ENCODE peak calls at places on chromosome 14, in four cellular contexts. One of them, this sample, is unnamed.
A peak's percentile ranks its signal among the peaks of the same experiment; 100 is the strongest.

GRCh38 chr14:87629788-87630187 is 363.2 kb downstream of the GALC start:
- DNase-seq in SK-N-SH: no peak
- DNase-seq in K562: no peak
- DNase-seq in HepG2: no peak
- DNase-seq in this sample: no peak

GRCh38 chr14:55028066-55028465 is 1.0 kb downstream of the SOCS4 start:
- DNase-seq in SK-N-SH: peak; percentile 11
- DNase-seq in K562: no peak
- DNase-seq in HepG2: no peak
- DNase-seq in this sample: peak; percentile 11

GRCh38 chr14:54211562-54212308 is 185.1 kb upstream of the CDKN3 start:
- DNase-seq in SK-N-SH: no peak
- DNase-seq in K562: no peak
- DNase-seq in HepG2: no peak
- DNase-seq in this sample: peak; percentile 79

GRCh38 chr14:60705100-60705499 is 19.1 kb downstream of the SIX4 start:
- DNase-seq in SK-N-SH: no peak
- DNase-seq in K562: no peak
- DNase-seq in HepG2: no peak
- DNase-seq in this sample: no peak

GRCh38 chr14:74599946-74600345 is 12.1 kb downstream of the LTBP2 start:
- DNase-seq in SK-N-SH: no peak
- DNase-seq in K562: no peak
- DNase-seq in HepG2: no peak
- DNase-seq in this sample: no peak

GRCh38 chr14:37150414-37150813 is 22.0 kb downstream of the SLC25A21 start:
- DNase-seq in SK-N-SH: peak; percentile 5
- DNase-seq in K562: peak; percentile 46
- DNase-seq in HepG2: peak; percentile 63
- DNase-seq in this sample: peak; percentile 58

GRCh38 chr14:53900499-53900898 is 56.1 kb downstream of the BMP4 start:
- DNase-seq in SK-N-SH: no peak
- DNase-seq in K562: no peak
- DNase-seq in HepG2: no peak
- DNase-seq in this sample: no peak

GRCh38 chr14:100914597-100915021 is 11.1 kb upstream of the RTL1 start:
- DNase-seq in SK-N-SH: no peak
- DNase-seq in K562: no peak
- DNase-seq in HepG2: no peak
- DNase-seq in this sample: peak; percentile 59

GRCh38 chr14:43161477-43161876 is 1345.6 kb downstream of the FSCB start:
- DNase-seq in SK-N-SH: no peak
- DNase-seq in K562: no peak
- DNase-seq in HepG2: no peak
- DNase-seq in this sample: no peak

GRCh38 chr14:105805701-105806100 is 279.3 kb downstream of the TMEM121 start:
- DNase-seq in SK-N-SH: no peak
- DNase-seq in K562: no peak
- DNase-seq in HepG2: no peak
- DNase-seq in this sample: no peak

GRCh38 chr14:33343016-33343415 is 404.3 kb downstream of the NPAS3 start:
- DNase-seq in SK-N-SH: no peak
- DNase-seq in K562: no peak
- DNase-seq in HepG2: no peak
- DNase-seq in this sample: no peak

GRCh38 chr14:37597538-37598084 is 2.2 kb downstream of the TTC6 start:
- DNase-seq in SK-N-SH: no peak
- DNase-seq in K562: no peak
- DNase-seq in HepG2: no peak
- DNase-seq in this sample: no peak

GRCh38 chr14:92385561-92385960 is 62.6 kb downstream of the SLC24A4 start:
- DNase-seq in SK-N-SH: no peak
- DNase-seq in K562: no peak
- DNase-seq in HepG2: no peak
- DNase-seq in this sample: no peak

GRCh38 chr14:61485670-61486069 is 164.3 kb downstream of the PRKCH start:
- DNase-seq in SK-N-SH: no peak
- DNase-seq in K562: no peak
- DNase-seq in HepG2: no peak
- DNase-seq in this sample: no peak

GRCh38 chr14:102200690-102201368 is 61.1 kb downstream of the WDR20 start:
- DNase-seq in SK-N-SH: no peak
- DNase-seq in K562: no peak
- DNase-seq in HepG2: no peak
- DNase-seq in this sample: peak; percentile 21

GRCh38 chr14:58331111-58331510 is 32.8 kb downstream of the ARID4A start:
- DNase-seq in SK-N-SH: peak; percentile 72
- DNase-seq in K562: peak; percentile 56
- DNase-seq in HepG2: peak; percentile 91
- DNase-seq in this sample: peak; percentile 99

GRCh38 chr14:64232095-64232830 is 61.9 kb downstream of the ESR2 start:
- DNase-seq in SK-N-SH: no peak
- DNase-seq in K562: no peak
- DNase-seq in HepG2: no peak
- DNase-seq in this sample: peak; percentile 96

GRCh38 chr14:50964683-50965390 is 20.6 kb upstream of the PYGL start:
- DNase-seq in SK-N-SH: no peak
- DNase-seq in K562: no peak
- DNase-seq in HepG2: peak; percentile 45
- DNase-seq in this sample: peak; percentile 99

GRCh38 chr14:31950760-31951637 is 126.1 kb upstream of the ARHGAP5 start:
- DNase-seq in SK-N-SH: peak; percentile 47
- DNase-seq in K562: peak; percentile 35
- DNase-seq in HepG2: no peak
- DNase-seq in this sample: peak; percentile 48

GRCh38 chr14:21233457-21234076 is 35.7 kb downstream of the HNRNPC start:
- DNase-seq in SK-N-SH: no peak
- DNase-seq in K562: peak; percentile 6
- DNase-seq in HepG2: peak; percentile 40
- DNase-seq in this sample: no peak

GRCh38 chr14:52400846-52401245 is 86.7 kb downstream of the PTGER2 start:
- DNase-seq in SK-N-SH: no peak
- DNase-seq in K562: no peak
- DNase-seq in HepG2: no peak
- DNase-seq in this sample: no peak

GRCh38 chr14:52405314-52405713 is 91.2 kb downstream of the PTGER2 start:
- DNase-seq in SK-N-SH: no peak
- DNase-seq in K562: no peak
- DNase-seq in HepG2: no peak
- DNase-seq in this sample: no peak

GRCh38 chr14:52399104-52399503 is 85.0 kb downstream of the PTGER2 start:
- DNase-seq in SK-N-SH: no peak
- DNase-seq in K562: no peak
- DNase-seq in HepG2: no peak
- DNase-seq in this sample: no peak

GRCh38 chr14:52399886-52400599 is 85.9 kb downstream of the PTGER2 start:
- DNase-seq in SK-N-SH: no peak
- DNase-seq in K562: no peak
- DNase-seq in HepG2: no peak
- DNase-seq in this sample: peak; percentile 74

GRCh38 chr14:52402812-52403526 is 88.9 kb downstream of the PTGER2 start:
- DNase-seq in SK-N-SH: no peak
- DNase-seq in K562: no peak
- DNase-seq in HepG2: no peak
- DNase-seq in this sample: peak; percentile 72
- TF ChIP-seq MXI1 in SK-N-SH: no peak
- TF ChIP-seq MXI1 in K562: no peak
- TF ChIP-seq MXI1 in HepG2: no peak
- TF ChIP-seq MXI1 in this sample: no peak

GRCh38 chr14:24674204-24674970 is 40.4 kb upstream of the GZMB start:
- DNase-seq in SK-N-SH: no peak
- DNase-seq in K562: no peak
- DNase-seq in HepG2: no peak
- DNase-seq in this sample: no peak

GRCh38 chr14:24673534-24674203 is 39.7 kb upstream of the GZMB start:
- DNase-seq in SK-N-SH: no peak
- DNase-seq in K562: no peak
- DNase-seq in HepG2: no peak
- DNase-seq in this sample: no peak

GRCh38 chr14:24673059-24673458 is 39.1 kb upstream of the GZMB start:
- DNase-seq in SK-N-SH: no peak
- DNase-seq in K562: no peak
- DNase-seq in HepG2: no peak
- DNase-seq in this sample: no peak

GRCh38 chr14:24665440-24665991 is 31.5 kb upstream of the GZMB start:
- DNase-seq in SK-N-SH: no peak
- DNase-seq in K562: no peak
- DNase-seq in HepG2: no peak
- DNase-seq in this sample: no peak

GRCh38 chr14:24670594-24670993 is 36.6 kb upstream of the GZMB start:
- DNase-seq in SK-N-SH: no peak
- DNase-seq in K562: no peak
- DNase-seq in HepG2: no peak
- DNase-seq in this sample: no peak
- TF ChIP-seq MXI1 in SK-N-SH: no peak
- TF ChIP-seq MXI1 in K562: no peak
- TF ChIP-seq MXI1 in HepG2: no peak
- TF ChIP-seq MXI1 in this sample: no peak

DNA sequence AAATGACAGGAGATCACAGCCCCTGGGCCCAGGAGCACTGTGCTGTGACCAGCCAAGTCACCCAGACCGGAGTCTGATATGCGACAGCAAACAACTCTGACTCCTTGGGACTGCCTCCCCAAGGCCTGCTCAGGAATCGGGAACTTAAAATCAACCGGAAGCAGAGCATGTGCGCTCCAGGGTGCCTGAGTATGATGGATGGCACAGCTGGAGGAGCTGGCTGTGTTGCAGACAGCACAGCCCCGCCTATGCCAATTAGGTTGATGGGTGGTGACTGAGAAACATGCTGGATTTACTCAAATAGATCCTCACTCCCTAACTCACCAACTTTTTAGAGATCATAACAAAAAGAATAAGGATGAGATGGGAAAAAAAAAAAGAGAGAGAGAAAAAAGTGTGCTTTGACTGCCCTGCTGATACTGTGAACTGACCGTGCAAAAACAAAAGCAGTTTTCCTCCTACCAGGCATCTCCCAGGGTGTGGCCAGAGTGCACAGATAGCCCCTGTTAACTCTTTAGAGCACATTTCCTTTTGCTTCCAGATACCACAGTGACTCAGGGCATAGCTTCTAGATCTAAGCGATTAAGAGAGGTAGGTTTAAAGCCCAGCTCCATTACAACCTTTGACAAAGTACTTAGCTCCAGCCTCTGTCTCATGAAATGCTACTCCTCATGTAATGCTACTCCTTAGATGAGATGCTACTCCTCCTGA is 27.4 kb upstream of the STON2 start:
- DNase-seq in SK-N-SH: peak; percentile 32
- DNase-seq in K562: peak; percentile 74
- DNase-seq in HepG2: no peak
- DNase-seq in this sample: no peak
- TF ChIP-seq MXI1 in SK-N-SH: no peak
- TF ChIP-seq MXI1 in K562: no peak
- TF ChIP-seq MXI1 in HepG2: no peak
- TF ChIP-seq MXI1 in this sample: no peak

GRCh38 chr14:78399316-78399889 is 229.2 kb downstream of the NRXN3 start:
- DNase-seq in SK-N-SH: no peak
- DNase-seq in K562: peak; percentile 6
- DNase-seq in HepG2: no peak
- DNase-seq in this sample: no peak
- TF ChIP-seq MXI1 in SK-N-SH: no peak
- TF ChIP-seq MXI1 in K562: no peak
- TF ChIP-seq MXI1 in HepG2: no peak
- TF ChIP-seq MXI1 in this sample: no peak

DNA sequence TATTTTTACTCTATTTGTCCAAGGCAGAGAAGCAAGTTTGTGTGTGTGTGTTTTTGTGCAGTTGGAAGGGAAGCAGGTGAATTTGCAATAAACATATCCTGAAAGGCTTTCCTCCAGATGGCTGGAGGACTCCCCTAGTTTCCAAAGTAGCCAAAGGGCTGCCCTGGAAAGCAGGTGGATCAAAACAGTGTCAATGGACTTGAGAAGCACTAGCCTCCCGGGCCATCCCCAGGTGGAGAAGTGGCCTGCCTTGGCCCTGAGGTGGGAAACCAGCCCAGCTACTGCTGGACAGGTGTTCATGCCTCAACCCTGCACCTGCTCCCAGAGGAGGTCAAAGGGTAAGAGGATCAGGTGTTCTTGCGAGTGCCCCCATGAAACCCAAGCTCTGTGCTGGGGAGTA is 1046.9 kb downstream of the VRK1 start:
- DNase-seq in SK-N-SH: no peak
- DNase-seq in K562: no peak
- DNase-seq in HepG2: no peak
- DNase-seq in this sample: no peak
- TF ChIP-seq MXI1 in SK-N-SH: no peak
- TF ChIP-seq MXI1 in K562: no peak
- TF ChIP-seq MXI1 in HepG2: no peak
- TF ChIP-seq MXI1 in this sample: no peak

GRCh38 chr14:22375321-22375930 is 213.6 kb downstream of the DAD1 start:
- DNase-seq in SK-N-SH: peak; percentile 21
- DNase-seq in K562: peak; percentile 27
- DNase-seq in HepG2: peak; percentile 79
- DNase-seq in this sample: peak; percentile 68

GRCh38 chr14:22370084-22370847 is 218.8 kb downstream of the DAD1 start:
- DNase-seq in SK-N-SH: no peak
- DNase-seq in K562: no peak
- DNase-seq in HepG2: no peak
- DNase-seq in this sample: no peak
- TF ChIP-seq MXI1 in SK-N-SH: no peak
- TF ChIP-seq MXI1 in K562: no peak
- TF ChIP-seq MXI1 in HepG2: no peak
- TF ChIP-seq MXI1 in this sample: no peak

DNA sequence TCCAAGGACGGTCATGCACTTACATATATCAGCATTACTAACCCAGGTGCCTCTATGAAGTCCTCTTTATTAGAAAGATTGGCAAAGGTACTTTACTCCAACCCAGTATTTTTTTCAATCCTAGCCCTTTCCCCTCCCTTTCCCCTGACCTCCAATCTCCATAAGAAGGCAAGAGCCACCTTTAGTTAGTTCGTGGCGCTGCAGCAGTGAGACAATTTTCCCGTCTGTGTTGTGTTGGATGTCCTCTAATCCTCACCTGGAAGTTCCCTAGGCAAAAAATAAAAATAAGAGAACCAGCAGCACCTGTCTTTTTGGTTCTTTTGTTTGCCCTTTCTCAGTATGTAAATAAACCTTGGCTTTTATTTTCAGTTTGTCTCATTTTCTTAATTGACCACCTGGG is 439.6 kb upstream of the LRFN5 start:
- DNase-seq in SK-N-SH: no peak
- DNase-seq in K562: no peak
- DNase-seq in HepG2: no peak
- DNase-seq in this sample: no peak
- TF ChIP-seq MXI1 in SK-N-SH: no peak
- TF ChIP-seq MXI1 in K562: no peak
- TF ChIP-seq MXI1 in HepG2: no peak
- TF ChIP-seq MXI1 in this sample: no peak